ENCODE peak calls at places on chromosomes 16 and 17, in six cellular contexts. J, W, P, E, I and T are unnamed samples.

GRCh38 chr17:82449136-82449882 is 1.2 kb downstream of the CYBC1 start:
- DNase-seq in P (no peak), I (peak; percentile 100), E (no peak), W (peak; percentile 75), J (no peak), T (peak; percentile 90)

GRCh38 chr17:60664022-60664421 is 13.6 kb upstream of the BCAS3 start:
- DNase-seq in J (no peak), E (no peak), W (no peak), I (no peak), P (no peak), T (no peak)

GRCh38 chr17:57326764-57327163 is 70.4 kb downstream of the MSI2 start:
- DNase-seq in I (no peak), J (no peak), P (no peak), E (no peak), W (no peak), T (no peak)

GRCh38 chr16:18792836-18793433 is 2.8 kb upstream of the RPS15A start:
- DNase-seq in W (no peak), J (no peak), E (peak; percentile 49), P (no peak), I (no peak), T (no peak)

GRCh38 chr16:50546125-50546524 is 2.1 kb upstream of the NKD1 start:
- DNase-seq in E (no peak), I (no peak), P (no peak), W (no peak), J (no peak), T (no peak)

GRCh38 chr16:74936902-74937560 is 47.9 kb downstream of the WDR59 start:
- DNase-seq in I (no peak), J (peak; percentile 66), E (peak; percentile 74), P (no peak), W (peak; percentile 21), T (peak; percentile 33)

GRCh38 chr16:26133401-26133800 is 441.6 kb downstream of the HS3ST4 start:
- DNase-seq in J (no peak), I (no peak), P (no peak), W (no peak), E (no peak), T (no peak)

GRCh38 chr17:46805771-46806170 is 12.7 kb downstream of the WNT3 start:
- DNase-seq in E (no peak), W (no peak), J (no peak), P (no peak), I (no peak), T (no peak)

GRCh38 chr17:29835438-29836351 is 94.3 kb downstream of the SSH2 start:
- DNase-seq in E (peak; percentile 57), I (no peak), P (no peak), W (no peak), J (no peak), T (no peak)

GRCh38 chr16:87288753-87289362 is 28.3 kb downstream of the C16orf95 start:
- DNase-seq in W (no peak), P (no peak), J (no peak), I (no peak), E (no peak), T (no peak)

GRCh38 chr17:31528291-31528874 is 136.9 kb downstream of the RAB11FIP4 start:
- DNase-seq in P (no peak), J (no peak), I (no peak), E (no peak), W (no peak), T (no peak)

GRCh38 chr16:25174285-25174684 is 42.5 kb upstream of the AQP8 start:
- DNase-seq in W (no peak), J (no peak), E (no peak), P (no peak), I (no peak), T (no peak)

GRCh38 chr16:31487720-31488629 is 5.1 kb downstream of the SLC5A2 start:
- DNase-seq in I (no peak), J (peak; percentile 17), P (peak; percentile 78), E (peak; percentile 44), W (no peak), T (peak; percentile 74)

GRCh38 chr16:27317320-27317719 is 3.5 kb downstream of the IL4R start:
- DNase-seq in P (no peak), J (peak; percentile 72), I (no peak), W (no peak), E (no peak), T (peak; percentile 30)

GRCh38 chr16:84321932-84322331 is 27.3 kb downstream of the WFDC1 start:
- DNase-seq in J (no peak), P (no peak), W (no peak), I (no peak), E (no peak), T (no peak)

GRCh38 chr17:31509095-31509804 is 117.8 kb downstream of the RAB11FIP4 start:
- DNase-seq in J (no peak), W (no peak), P (no peak), E (no peak), I (no peak), T (peak; percentile 37)

GRCh38 chr16:23902223-23903000 is 66.6 kb downstream of the PRKCB start:
- DNase-seq in P (no peak), E (no peak), W (no peak), I (no peak), J (no peak), T (no peak)

GRCh38 chr17:48878920-48879898 is 13.4 kb upstream of the ATP5MC1 start:
- DNase-seq in W (peak; percentile 53), J (peak; percentile 78), E (peak; percentile 79), P (peak; percentile 86), I (peak; percentile 76), T (peak; percentile 69)

GRCh38 chr16:12260647-12261262 is 284.2 kb downstream of the SNX29 start:
- DNase-seq in W (no peak), P (peak; percentile 53), E (peak; percentile 50), J (no peak), I (peak; percentile 77), T (no peak)

GRCh38 chr17:21201302-21201602 is 12.7 kb downstream of the TMEM11 start:
- DNase-seq in E (no peak), I (no peak), P (no peak), W (no peak), J (peak; percentile 7), T (no peak)

GRCh38 chr17:79294459-79295071 is 219.9 kb downstream of the ENGASE start:
- DNase-seq in I (peak; percentile 31), P (peak; percentile 81), W (no peak), J (peak; percentile 57), E (peak; percentile 62), T (peak; percentile 55)

GRCh38 chr17:78419970-78420820 is 41.7 kb downstream of the PGS1 start:
- DNase-seq in I (no peak), P (no peak), J (no peak), E (no peak), W (no peak), T (no peak)

GRCh38 chr16:30875881-30876791 is 17.7 kb downstream of the BCL7C start:
- DNase-seq in J (no peak), E (peak; percentile 24), P (no peak), W (peak; percentile 75), I (peak; percentile 80), T (peak; percentile 44)

GRCh38 chr17:63358111-63358839 is 87.8 kb downstream of the CYB561 start:
- DNase-seq in J (no peak), E (peak; percentile 59), P (no peak), W (no peak), I (no peak), T (no peak)

GRCh38 chr16:66427451-66427860 is 361 bp downstream of the BEAN1 start:
- DNase-seq in J (no peak), P (no peak), I (no peak), E (no peak), W (no peak), T (no peak)
- TF ChIP-seq CTCF in J (no peak), P (no peak), I (no peak), E (no peak), W (no peak), T (no peak)

GRCh38 chr16:79272141-79272577 is 328.4 kb downstream of the MAF start:
- DNase-seq in W (no peak), I (no peak), J (no peak), P (no peak), E (no peak), T (peak; percentile 87)
- TF ChIP-seq CTCF in W (no peak), I (no peak), J (no peak), P (no peak), E (no peak), T (no peak)

DNA sequence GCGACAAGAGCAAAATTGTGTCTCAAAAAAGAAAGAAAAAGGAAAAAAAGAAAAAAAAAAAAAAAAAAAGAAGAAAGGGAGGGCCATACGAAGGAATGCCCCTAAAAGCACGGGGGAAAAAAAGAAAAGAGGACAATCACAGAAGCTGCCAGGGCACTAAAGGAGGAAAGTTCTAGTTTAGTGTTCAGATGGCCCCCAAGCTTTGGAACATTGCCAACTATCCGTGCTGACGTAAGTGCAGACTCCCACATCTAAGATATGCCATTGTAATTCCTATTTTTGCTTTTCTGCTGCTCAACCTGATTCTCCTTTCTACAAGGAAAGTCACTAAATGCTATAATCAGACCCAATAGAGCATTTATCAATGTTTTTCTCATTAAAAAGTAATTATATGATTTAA is 842.1 kb downstream of the KCNJ2 start:
- DNase-seq in I (no peak), J (no peak), P (no peak), E (peak; percentile 38), W (no peak), T (no peak)
- TF ChIP-seq CTCF in I (no peak), J (no peak), P (no peak), E (no peak), W (no peak), T (no peak)

GRCh38 chr16:58345574-58346354 is 46.5 kb upstream of the GINS3 start:
- DNase-seq in I (peak; percentile 46), W (no peak), E (peak; percentile 4), J (no peak), P (no peak), T (no peak)
- TF ChIP-seq CTCF in I (peak; percentile 88), W (no peak), E (peak; percentile 25), J (peak; percentile 24), P (no peak), T (peak; percentile 41)

GRCh38 chr16:70473446-70474319 is 19.3 kb downstream of the FCSK start:
- DNase-seq in I (peak; percentile 40), J (no peak), W (no peak), P (no peak), E (no peak), T (no peak)
- TF ChIP-seq CTCF in I (peak; percentile 37), J (no peak), W (peak; percentile 21), P (peak; percentile 22), E (no peak), T (no peak)

GRCh38 chr17:50354198-50354597 is 8.3 kb downstream of the XYLT2 start:
- DNase-seq in W (no peak), E (no peak), P (peak; percentile 40), J (no peak), I (no peak), T (no peak)
- TF ChIP-seq CTCF in W (no peak), E (no peak), P (no peak), J (no peak), I (no peak), T (no peak)

GRCh38 chr16:2386990-2387389 is 42.3 kb upstream of the CCNF start:
- DNase-seq in J (no peak), P (no peak), W (no peak), I (no peak), E (no peak), T (no peak)
- TF ChIP-seq CTCF in J (no peak), P (peak; percentile 3), W (peak; percentile 29), I (peak; percentile 46), E (peak; percentile 13), T (no peak)

GRCh38 chr17:75477493-75477862 is 21.0 kb downstream of the TMEM94 start:
- DNase-seq in E (no peak), W (no peak), J (no peak), I (no peak), P (no peak), T (no peak)
- TF ChIP-seq CTCF in E (no peak), W (no peak), J (no peak), I (no peak), P (no peak), T (no peak)